ENCODE peak calls at places on chromosomes 13 and 19, in four cellular contexts. A is hepatic stellate cell; M is stimulated activated CD8-positive, alpha-beta memory T cell treated with anti-CD3 and anti-CD28 coated beads, Interleukin-4, amount 100 ng/mL, for 4 hours; L is GM12878. K is an unnamed sample.

GRCh38 chr13:73198888-73199497 is 140.2 kb downstream of the KLF5 start:
- DNase-seq in M (no peak), L (no peak), A (no peak), K (no peak)

GRCh38 chr19:4870025-4870700 is 2.7 kb upstream of the PLIN3 start:
- DNase-seq in M (no peak), A (peak; percentile 91), L (no peak), K (peak; percentile 59)

GRCh38 chr13:113777311-113778260 is 18.6 kb downstream of the TMEM255B start:
- DNase-seq in A (no peak), L (no peak), M (no peak), K (no peak)

GRCh38 chr13:46593403-46593802 is 40.4 kb downstream of the LRCH1 start:
- DNase-seq in M (peak; percentile 14), A (no peak), L (no peak), K (no peak)

GRCh38 chr19:10283301-10283733 is 3.4 kb upstream of the ICAM4 start:
- DNase-seq in M (no peak), L (no peak), A (no peak), K (no peak)

GRCh38 chr19:49157445-49158224 is at the start of gene TRPM4:
- DNase-seq in L (no peak), M (no peak), A (peak; percentile 94), K (peak; percentile 73)

GRCh38 chr19:40585677-40586422 is 9.2 kb downstream of the SHKBP1 start:
- DNase-seq in M (no peak), A (no peak), L (no peak), K (peak; percentile 64)

GRCh38 chr13:49669735-49670309 is 21.5 kb downstream of the EBPL start:
- DNase-seq in L (no peak), A (peak; percentile 81), M (no peak), K (peak; percentile 86)

GRCh38 chr13:98556968-98557591 is 19.8 kb downstream of the STK24 start:
- DNase-seq in M (no peak), A (no peak), L (no peak), K (no peak)

GRCh38 chr19:53780506-53780905 is 43.6 kb downstream of the NLRP12 start:
- DNase-seq in L (no peak), A (no peak), M (no peak), K (no peak)

GRCh38 chr13:72565893-72566292 is 161.5 kb downstream of the MZT1 start:
- DNase-seq in A (no peak), M (no peak), L (no peak), K (peak; percentile 25)

GRCh38 chr19:49657493-49658138 is 8.0 kb downstream of the IRF3 start:
- DNase-seq in M (no peak), L (no peak), A (no peak), K (no peak)

GRCh38 chr19:19303411-19303810 is 16.9 kb downstream of the SUGP1 start:
- DNase-seq in L (no peak), A (no peak), M (no peak), K (no peak)

GRCh38 chr13:106568225-106569003 is 477 bp upstream of the ARGLU1 start:
- DNase-seq in M (no peak), L (no peak), A (no peak), K (no peak)

GRCh38 chr19:31119951-31120690 is 229.1 kb downstream of the TSHZ3 start:
- DNase-seq in A (no peak), M (no peak), L (no peak), K (no peak)

GRCh38 chr13:29525757-29526156 is 69.7 kb downstream of the SLC7A1 start:
- DNase-seq in L (no peak), M (no peak), A (no peak), K (no peak)

GRCh38 chr19:8391274-8392016 is 1.3 kb downstream of the RAB11B start:
- DNase-seq in L (no peak), A (no peak), M (no peak), K (no peak)

K was measured in endothelial cell of umbilical vein.